ENCODE peak calls at places on chromosomes 4 and X, in five cellular contexts. V is upper lobe of left lung, R is cardiac muscle cell, L is OCI-LY7, Q is Caco-2. A is an unnamed sample. For H3K9me3, the result is how much of the 10 kb centered on the place peaks cover.

GRCh38 chrX:100407784-100408642 is 2.1 kb downstream of the PCDH19 start:
- DNase-seq in V (no peak), R (peak), L (no peak), Q (no peak), A (no peak)

GRCh38 chrX:103722505-103722904 is 11.8 kb downstream of the TMEM31 start:
- DNase-seq in V (no peak), R (no peak), L (no peak), Q (no peak), A (no peak)

GRCh38 chr4:83217721-83218522 is 66.7 kb downstream of the COQ2 start:
- DNase-seq in V (peak), R (no peak), L (peak), Q (no peak), A (peak)

GRCh38 chrX:39772057-39772832 is 325.5 kb downstream of the BCOR start:
- DNase-seq in V (peak), R (peak), L (no peak), Q (no peak), A (peak)

GRCh38 chrX:79601336-79602131 is 234.4 kb upstream of the ITM2A start:
- DNase-seq in V (no peak), R (no peak), L (no peak), Q (no peak), A (no peak)

GRCh38 chrX:22424919-22425318 is 152.2 kb downstream of the CBLL2 start:
- DNase-seq in V (no peak), R (no peak), L (no peak), Q (no peak), A (no peak)

GRCh38 chr4:147096667-147097604 is 151.3 kb upstream of the TTC29 start:
- DNase-seq in V (no peak), R (peak), L (peak), Q (no peak), A (no peak)

GRCh38 chrX:9562851-9563250 is 98.0 kb downstream of the TBL1X start:
- DNase-seq in V (no peak), R (peak), L (no peak), Q (peak), A (no peak)

GRCh38 chr4:101621120-101621519 is 169.4 kb upstream of the BANK1 start:
- DNase-seq in V (no peak), R (no peak), L (no peak), Q (no peak), A (no peak)

GRCh38 chr4:125666635-125667034 is 351.9 kb downstream of the FAT4 start:
- DNase-seq in V (no peak), R (no peak), L (no peak), Q (no peak), A (no peak)

GRCh38 chr4:139419388-139419914 is 34.5 kb upstream of the RAB33B start:
- DNase-seq in V (peak), R (no peak), L (peak), Q (no peak), A (no peak)

GRCh38 chr4:6619466-6620255 is 20.8 kb upstream of the MRFAP1 start:
- DNase-seq in V (no peak), R (no peak), L (no peak), Q (no peak), A (no peak)

GRCh38 chrX:115898382-115899001 is 272.1 kb upstream of the AGTR2 start:
- DNase-seq in V (peak), R (peak), L (peak), Q (no peak), A (no peak)

GRCh38 chrX:139930923-139931645 is 1.8 kb downstream of the ATP11C start:
- DNase-seq in V (peak), R (peak), L (peak), Q (peak), A (no peak)

GRCh38 chr4:158523990-158524545 is 2.4 kb downstream of the RXFP1 start:
- DNase-seq in V (no peak), R (no peak), L (no peak), Q (no peak), A (no peak)

GRCh38 chr4:30208731-30209435 is 511.3 kb upstream of the PCDH7 start:
- DNase-seq in V (no peak), R (no peak), L (no peak), Q (no peak), A (no peak)
- H3K9me3 ChIP-seq in V (under half), R (under half), L (under half), Q (under half), A (under half)

GRCh38 chr4:845836-846251 is 19.9 kb upstream of the CPLX1 start:
- DNase-seq in V (no peak), R (no peak), L (no peak), Q (no peak), A (no peak)

GRCh38 chr4:848307-848691 is 22.4 kb upstream of the CPLX1 start:
- DNase-seq in V (no peak), R (no peak), L (no peak), Q (no peak), A (no peak)

GRCh38 chr4:848803-849477 is 23.0 kb upstream of the CPLX1 start:
- DNase-seq in V (no peak), R (no peak), L (no peak), Q (no peak), A (no peak)

GRCh38 chr4:844752-845232 is 18.9 kb upstream of the CPLX1 start:
- DNase-seq in V (no peak), R (no peak), L (no peak), Q (no peak), A (no peak)

DNA sequence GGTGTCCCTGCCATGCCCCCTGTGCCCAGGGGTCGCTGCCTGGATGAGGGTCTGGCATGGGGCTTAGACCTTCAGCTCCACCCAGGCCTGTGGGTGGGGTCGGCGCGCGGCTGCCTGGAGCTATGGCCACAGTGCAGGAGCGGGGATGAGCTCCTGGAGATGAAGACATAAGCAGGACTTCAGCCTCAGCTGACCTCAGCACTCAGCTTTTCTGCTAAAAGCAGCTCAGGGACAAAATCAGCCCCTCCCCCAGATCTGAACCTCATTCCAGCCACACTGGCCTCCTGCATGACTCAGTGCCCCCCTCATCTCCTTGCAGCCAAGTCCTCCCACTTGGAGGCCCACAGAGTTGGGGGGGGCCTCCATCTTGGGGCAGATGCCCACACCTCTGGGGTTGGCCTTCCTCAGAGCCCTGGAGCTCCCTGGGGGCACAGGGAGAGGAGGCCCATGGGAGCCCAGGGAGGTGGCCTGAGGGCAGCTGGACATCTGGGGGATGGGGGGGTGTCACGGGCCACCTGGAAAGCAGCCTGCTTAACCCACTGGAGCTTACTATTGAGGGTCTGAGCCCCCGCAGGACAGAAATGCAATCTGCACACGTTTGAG is 19.4 kb upstream of the CPLX1 start:
- DNase-seq in V (no peak), R (no peak), L (no peak), Q (no peak), A (no peak)
- H3K9me3 ChIP-seq in V (under half), R (under half), L (under half), Q (under half), A (under half)

DNA sequence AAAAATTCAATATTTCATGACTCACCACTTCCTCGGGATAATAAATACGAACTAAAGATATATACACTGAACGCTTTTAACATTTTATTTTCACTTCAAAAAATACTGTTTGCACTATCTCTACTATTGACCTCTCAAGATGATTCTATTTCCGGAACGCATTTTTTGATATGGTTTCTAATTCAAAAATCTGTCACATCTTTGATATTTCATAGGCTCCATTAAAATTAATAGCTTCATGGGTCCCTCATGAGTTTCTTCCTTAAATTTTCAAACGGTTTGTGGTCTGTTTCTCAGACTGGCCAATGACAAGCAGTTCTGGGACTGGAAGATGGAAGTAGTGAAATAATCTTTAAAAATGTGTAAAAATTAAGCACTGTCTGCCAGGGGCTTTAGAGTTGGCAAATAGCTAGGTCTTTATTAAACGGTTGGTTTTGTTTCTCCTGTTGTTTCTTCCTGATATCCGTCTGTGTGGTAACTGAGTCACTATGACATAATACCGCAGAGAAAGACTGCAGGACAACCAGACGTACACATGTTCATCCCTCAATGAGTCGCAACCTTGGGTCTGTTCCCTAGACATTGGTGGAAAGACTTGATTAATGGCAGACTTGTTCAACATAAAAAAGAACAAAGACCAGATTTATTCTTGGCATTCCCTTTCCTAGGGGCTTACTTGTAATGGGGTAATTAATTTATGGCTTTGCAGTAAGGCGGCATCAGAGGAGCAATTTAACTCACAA is 133.8 kb downstream of the PALLD start:
- DNase-seq in V (no peak), R (no peak), L (no peak), Q (no peak), A (no peak)
- H3K9me3 ChIP-seq in V (under half), R (under half), L (under half), Q (under half), A (under half)

GRCh38 chrX:47976254-47977151 is 27.3 kb downstream of the ZNF182 start:
- DNase-seq in V (no peak), R (no peak), L (no peak), Q (no peak), A (no peak)
- H3K9me3 ChIP-seq in V (under half), R (under half), L (under half), Q (under half), A (under half)

GRCh38 chrX:81876437-81876836 is 674.5 kb downstream of the SH3BGRL start:
- DNase-seq in V (no peak), R (no peak), L (no peak), Q (no peak), A (no peak)
- H3K9me3 ChIP-seq in V (under half), R (under half), L (under half), Q (under half), A (under half)

DNA sequence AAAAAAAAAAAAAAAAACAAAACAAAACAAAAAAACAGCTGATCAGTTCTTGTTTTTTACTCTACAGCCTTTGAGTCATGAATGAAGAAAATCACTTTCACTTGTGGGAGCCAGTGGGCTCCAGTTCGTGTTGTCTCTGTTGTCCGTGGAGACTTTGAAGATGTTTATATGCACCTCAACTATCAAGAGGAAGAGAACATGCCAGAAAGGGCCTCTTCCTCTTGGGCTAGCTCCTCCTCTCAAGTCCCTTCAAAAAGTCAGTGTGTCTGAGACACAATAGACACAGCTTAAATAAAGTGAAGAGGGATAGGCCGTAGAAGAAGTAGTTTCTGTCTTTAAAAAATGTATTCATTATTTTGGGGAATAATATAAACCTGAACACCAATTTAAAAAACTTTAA is 182.7 kb downstream of the KDR start:
- DNase-seq in V (no peak), R (no peak), L (peak), Q (no peak), A (no peak)
- H3K9me3 ChIP-seq in V (under half), R (under half), L (under half), Q (under half), A (under half)

GRCh38 chr4:28482580-28482979 is 1621.9 kb downstream of the STIM2 start:
- DNase-seq in V (no peak), R (no peak), L (no peak), Q (no peak), A (no peak)
- H3K9me3 ChIP-seq in V (under half), R (under half), L (under half), Q (under half), A (under half)

GRCh38 chrX:153352858-153353257 is 18.9 kb downstream of the ZNF275 start:
- DNase-seq in V (no peak), R (no peak), L (no peak), Q (no peak), A (no peak)
- H3K9me3 ChIP-seq in V (under half), R (under half), L (under half), Q (under half), A (under half)

GRCh38 chrX:149467920-149468319 is 37.2 kb downstream of the IDS start:
- DNase-seq in V (no peak), R (no peak), L (no peak), Q (no peak), A (no peak)

GRCh38 chrX:149473092-149473491 is 32.0 kb downstream of the IDS start:
- DNase-seq in V (no peak), R (no peak), L (no peak), Q (no peak), A (no peak)

GRCh38 chrX:149472620-149473019 is 32.5 kb downstream of the IDS start:
- DNase-seq in V (no peak), R (no peak), L (no peak), Q (no peak), A (no peak)

GRCh38 chrX:149470960-149471359 is 34.1 kb downstream of the IDS start:
- DNase-seq in V (peak), R (peak), L (peak), Q (peak), A (peak)

DNA sequence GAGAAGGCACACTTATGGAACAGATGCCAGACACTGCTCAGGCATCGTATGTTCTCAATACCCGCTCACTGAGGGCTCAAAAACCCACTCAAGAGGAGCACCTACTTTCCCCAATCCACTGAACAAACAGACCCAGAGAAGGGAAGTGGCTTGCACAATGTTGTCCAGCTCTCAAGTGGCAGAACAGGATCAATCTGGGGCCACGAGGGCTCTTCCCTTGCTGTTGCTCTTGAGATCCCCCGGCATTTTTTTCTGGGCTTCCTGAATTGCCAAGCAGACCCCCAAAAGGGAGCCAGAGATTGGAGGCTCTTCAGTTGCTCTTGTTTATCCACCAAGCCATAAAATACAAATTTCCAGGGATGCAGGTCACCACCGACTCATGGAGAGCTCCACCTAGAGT is 35.7 kb downstream of the IDS start:
- DNase-seq in V (peak), R (no peak), L (no peak), Q (no peak), A (no peak)
- H3K9me3 ChIP-seq in V (under half), R (under half), L (under half), Q (under half), A (under half)